ENCODE peak calls at places on chromosomes 7 and 10, in six cellular contexts. Y is stomach; G is stimulated activated CD4-positive, alpha-beta T cell treated with anti-CD3 and anti-CD28 coated beads, TNF-alpha, amount 100 ng/mL, for 48 hours; S is stimulated activated CD8-positive, alpha-beta memory T cell treated with anti-CD3 and anti-CD28 coated beads, Interleukin-7, amount 100 ng/mL, for 4 hours; E is mesenteric fat pad; C is kidney glomerular epithelial cell. X is an unnamed sample.

GRCh38 chr7:494261-494687 is 25.4 kb downstream of the PDGFA start:
- DNase-seq in Y (no peak), G (no peak), S (no peak), E (no peak), C (no peak), X (no peak)

GRCh38 chr10:33115720-33116119 is 157.7 kb upstream of the ITGB1 start:
- DNase-seq in Y (no peak), G (no peak), S (no peak), E (no peak), C (peak; percentile 24), X (no peak)

GRCh38 chr10:92688927-92689662 is 660 bp upstream of the HHEX start:
- DNase-seq in Y (peak; percentile 43), G (no peak), S (no peak), E (no peak), C (no peak), X (peak; percentile 19)

GRCh38 chr7:157907998-157908782 is 571.4 kb downstream of the DNAJB6 start:
- DNase-seq in Y (no peak), G (no peak), S (no peak), E (peak; percentile 87), C (no peak), X (no peak)

GRCh38 chr7:155106356-155106755 is 36.2 kb downstream of the HTR5A start:
- DNase-seq in Y (no peak), G (no peak), S (no peak), E (no peak), C (no peak), X (no peak)

GRCh38 chr7:5396999-5397656 is 26.5 kb downstream of the TNRC18 start:
- DNase-seq in Y (peak; percentile 89), G (peak; percentile 77), S (peak; percentile 84), E (peak; percentile 95), C (no peak), X (peak; percentile 84)

GRCh38 chr10:113496124-113496523 is 56.7 kb upstream of the HABP2 start:
- DNase-seq in Y (no peak), G (no peak), S (no peak), E (no peak), C (no peak), X (peak; percentile 56)

GRCh38 chr10:129841071-129841470 is 123.0 kb downstream of the EBF3 start:
- DNase-seq in Y (no peak), G (no peak), S (no peak), E (no peak), C (no peak), X (no peak)

GRCh38 chr7:99132922-99133321 is 11.0 kb downstream of the SMURF1 start:
- DNase-seq in Y (no peak), G (no peak), S (no peak), E (no peak), C (no peak), X (no peak)

GRCh38 chr7:22726849-22727792 is at the start of gene IL6:
- DNase-seq in Y (peak; percentile 58), G (no peak), S (no peak), E (peak; percentile 94), C (peak; percentile 98), X (peak; percentile 85)

GRCh38 chr10:93481931-93482834 is at the start of gene MYOF:
- DNase-seq in Y (peak; percentile 54), G (no peak), S (peak; percentile 39), E (no peak), C (peak; percentile 94), X (peak; percentile 69)

GRCh38 chr7:42596737-42597136 is 315.1 kb downstream of the C7orf25 start:
- DNase-seq in Y (no peak), G (no peak), S (no peak), E (no peak), C (no peak), X (no peak)

GRCh38 chr10:78852447-78852846 is 216.3 kb upstream of the ZMIZ1 start:
- DNase-seq in Y (no peak), G (no peak), S (no peak), E (no peak), C (no peak), X (no peak)

GRCh38 chr7:24669971-24670591 is 87.2 kb downstream of the GSDME start:
- DNase-seq in Y (no peak), G (no peak), S (no peak), E (no peak), C (no peak), X (no peak)

GRCh38 chr10:123746016-123746415 is 79.9 kb downstream of the GPR26 start:
- DNase-seq in Y (no peak), G (no peak), S (no peak), E (no peak), C (no peak), X (no peak)

GRCh38 chr10:45532501-45532900 is 140.1 kb downstream of the ZFAND4 start:
- DNase-seq in Y (no peak), G (no peak), S (no peak), E (no peak), C (no peak), X (no peak)

GRCh38 chr10:93560541-93560940 is 5.9 kb upstream of the FFAR4 start:
- DNase-seq in Y (no peak), G (no peak), S (no peak), E (no peak), C (no peak), X (no peak)

GRCh38 chr10:3754727-3755439 is 30.1 kb downstream of the KLF6 start:
- DNase-seq in Y (no peak), G (no peak), S (no peak), E (no peak), C (peak; percentile 93), X (peak; percentile 77)

GRCh38 chr7:118974836-118975235 is 750.3 kb downstream of the ANKRD7 start:
- DNase-seq in Y (no peak), G (no peak), S (no peak), E (no peak), C (no peak), X (no peak)

GRCh38 chr7:5779108-5779507 is 2.4 kb downstream of the RNF216 start:
- DNase-seq in Y (no peak), G (no peak), S (no peak), E (no peak), C (no peak), X (no peak)

GRCh38 chr7:130365511-130366441 is 14.5 kb upstream of the CPA1 start:
- DNase-seq in Y (peak; percentile 28), G (no peak), S (no peak), E (no peak), C (peak; percentile 95), X (peak; percentile 88)

GRCh38 chr7:130893441-130893894 is 159.5 kb upstream of the KLF14 start:
- DNase-seq in Y (no peak), G (no peak), S (no peak), E (no peak), C (peak; percentile 96), X (no peak)

GRCh38 chr7:70571403-70571911 is 560.5 kb upstream of the GALNT17 start:
- DNase-seq in Y (peak; percentile 41), G (no peak), S (no peak), E (no peak), C (peak; percentile 51), X (no peak)

GRCh38 chr10:100508691-100509150 is 10.9 kb downstream of the SEC31B start:
- DNase-seq in Y (no peak), G (peak; percentile 48), S (no peak), E (no peak), C (peak; percentile 57), X (no peak)

X was measured in uterus.